ENCODE peak calls at places on chromosomes 12 and 14, in eight cellular contexts. I is ascending aorta, V is lung, R is NCI-H1092 treated with DMSO at 0.1 percent for 48 hours, Z is posterior cingulate gyrus, C is cardiac fibroblast, G is cardiac muscle cell, S is A172. T is an unnamed sample.

GRCh38 chr12:89709994-89710872 is 1.6 kb upstream of the ATP2B1 start:
- DNase-seq in I (peak), V (peak), R (peak), Z (peak), C (peak), G (no peak), S (no peak), T (no peak)

GRCh38 chr12:70068743-70069142 is 174.5 kb upstream of the CNOT2 start:
- DNase-seq in I (no peak), V (no peak), R (no peak), Z (no peak), C (no peak), G (no peak), S (no peak), T (no peak)

GRCh38 chr12:131380220-131380957 is 330.5 kb upstream of the SFSWAP start:
- DNase-seq in I (peak), V (no peak), R (peak), Z (no peak), C (no peak), G (no peak), S (no peak), T (no peak)

GRCh38 chr12:123763093-123763492 is 992 bp downstream of the DNAH10 start:
- DNase-seq in I (peak), V (no peak), R (no peak), Z (no peak), C (no peak), G (no peak), S (no peak), T (no peak)

GRCh38 chr12:101299931-101300330 is 20.0 kb downstream of the UTP20 start:
- DNase-seq in I (no peak), V (no peak), R (no peak), Z (no peak), C (peak), G (no peak), S (no peak), T (no peak)

GRCh38 chr12:60830381-60830780 is 1234.6 kb downstream of the SLC16A7 start:
- DNase-seq in I (no peak), V (no peak), R (no peak), Z (no peak), C (peak), G (no peak), S (no peak), T (no peak)

GRCh38 chr12:74111688-74112360 is 425.8 kb upstream of the ATXN7L3B start:
- DNase-seq in I (no peak), V (no peak), R (no peak), Z (no peak), C (peak), G (no peak), S (peak), T (peak)

GRCh38 chr14:87457727-87458126 is 535.3 kb downstream of the GALC start:
- DNase-seq in I (no peak), V (no peak), R (no peak), Z (no peak), C (no peak), G (no peak), S (peak), T (no peak)

GRCh38 chr14:77458249-77458950 is 507 bp downstream of the AHSA1 start:
- DNase-seq in I (no peak), V (no peak), R (peak), Z (no peak), C (peak), G (peak), S (peak), T (no peak)

GRCh38 chr12:132828706-132829534 is at the start of gene GOLGA3:
- DNase-seq in I (peak), V (peak), R (peak), Z (peak), C (peak), G (peak), S (peak), T (peak)

GRCh38 chr14:90510208-90510607 is 113.4 kb downstream of the CALM1 start:
- DNase-seq in I (no peak), V (peak), R (peak), Z (no peak), C (no peak), G (no peak), S (no peak), T (no peak)

GRCh38 chr12:75658286-75658685 is 146.9 kb upstream of the KRR1 start:
- DNase-seq in I (no peak), V (no peak), R (no peak), Z (no peak), C (no peak), G (no peak), S (no peak), T (no peak)

GRCh38 chr12:9906888-9907287 is 25.3 kb downstream of the CLEC2A start:
- DNase-seq in I (no peak), V (no peak), R (no peak), Z (no peak), C (no peak), G (no peak), S (no peak), T (no peak)

GRCh38 chr14:96666088-96666487 is 131.1 kb upstream of the VRK1 start:
- DNase-seq in I (no peak), V (no peak), R (no peak), Z (no peak), C (no peak), G (no peak), S (no peak), T (no peak)

GRCh38 chr12:53994691-53995310 is 5.2 kb upstream of the HOXC9 start:
- DNase-seq in I (no peak), V (no peak), R (peak), Z (no peak), C (no peak), G (no peak), S (no peak), T (no peak)

GRCh38 chr12:65649126-65649525 is 175.2 kb upstream of the HMGA2 start:
- DNase-seq in I (peak), V (peak), R (no peak), Z (no peak), C (peak), G (peak), S (peak), T (peak)

GRCh38 chr14:28813810-28814209 is 47.2 kb downstream of the FOXG1 start:
- DNase-seq in I (no peak), V (no peak), R (no peak), Z (no peak), C (peak), G (no peak), S (no peak), T (no peak)

GRCh38 chr12:112762753-112763152 is 28.8 kb upstream of the RPH3A start:
- DNase-seq in I (no peak), V (no peak), R (no peak), Z (no peak), C (no peak), G (no peak), S (peak), T (no peak)

GRCh38 chr14:30194769-30195168 is 267.1 kb upstream of the PRKD1 start:
- DNase-seq in I (no peak), V (no peak), R (no peak), Z (no peak), C (peak), G (peak), S (peak), T (no peak)

GRCh38 chr14:100679707-100680438 is 46.8 kb upstream of the DLK1 start:
- DNase-seq in I (no peak), V (peak), R (no peak), Z (no peak), C (peak), G (peak), S (peak), T (peak)

GRCh38 chr12:21305666-21306065 is 29.1 kb downstream of the SLCO1A2 start:
- DNase-seq in I (no peak), V (no peak), R (no peak), Z (no peak), C (peak), G (no peak), S (peak), T (no peak)

GRCh38 chr14:99378782-99379214 is 101.9 kb downstream of the SETD3 start:
- DNase-seq in I (no peak), V (no peak), R (no peak), Z (no peak), C (peak), G (peak), S (peak), T (no peak)

GRCh38 chr14:90778468-90779255 is 37.6 kb downstream of the TTC7B start:
- DNase-seq in I (peak), V (no peak), R (peak), Z (no peak), C (no peak), G (no peak), S (no peak), T (no peak)

GRCh38 chr14:92709340-92710000 is 39.0 kb downstream of the LGMN start:
- DNase-seq in I (no peak), V (no peak), R (no peak), Z (no peak), C (no peak), G (no peak), S (no peak), T (no peak)

GRCh38 chr12:59185291-59185690 is 265.0 kb upstream of the LRIG3 start:
- DNase-seq in I (no peak), V (no peak), R (no peak), Z (no peak), C (no peak), G (no peak), S (no peak), T (no peak)

GRCh38 chr12:111369496-111370220 is 763 bp upstream of the PHETA1 start:
- DNase-seq in I (no peak), V (no peak), R (no peak), Z (no peak), C (no peak), G (no peak), S (no peak), T (no peak)

GRCh38 chr14:89855961-89856360 is 98.6 kb downstream of the EFCAB11 start:
- DNase-seq in I (no peak), V (no peak), R (no peak), Z (no peak), C (peak), G (peak), S (peak), T (peak)

GRCh38 chr12:96034631-96035282 is 630 bp downstream of the LTA4H start:
- DNase-seq in I (no peak), V (peak), R (no peak), Z (no peak), C (peak), G (peak), S (peak), T (no peak)

GRCh38 chr14:23009939-23010718 is at the start of gene C14orf93:
- DNase-seq in I (peak), V (peak), R (peak), Z (peak), C (peak), G (peak), S (peak), T (peak)

GRCh38 chr14:104137297-104138097 is 890 bp upstream of the KIF26A start:
- DNase-seq in I (peak), V (no peak), R (peak), Z (no peak), C (peak), G (peak), S (peak), T (no peak)

T was measured in smooth muscle cell of the brain vasculature.